ENCODE peak calls at places on chromosomes 11 and 22, in eight cellular contexts. U, Z, O, W, Q, J, T and N are unnamed samples.

GRCh38 chr11:35151241-35151640 is 12.3 kb downstream of the CD44 start:
- ATAC-seq in W (no peak), U (no peak), T (peak), O (no peak), J (no peak), Q (peak), Z (no peak), N (no peak)

GRCh38 chr22:38273135-38273761 is 438 bp upstream of the TMEM184B start:
- ATAC-seq in O (peak), W (peak), U (peak), Q (peak), T (peak), Z (no peak), J (no peak), N (no peak)

GRCh38 chr11:111069076-111069475 is 176.4 kb upstream of the POU2AF2 start:
- ATAC-seq in J (no peak), Q (no peak), O (peak), W (no peak), Z (no peak), T (no peak), U (no peak), N (no peak)

GRCh38 chr11:44065851-44066731 is at the start of gene ACCS:
- ATAC-seq in Q (peak), U (peak), W (peak), O (peak), T (peak), J (peak), Z (peak), N (peak)

GRCh38 chr11:121800704-121801516 is 315.1 kb downstream of the BLID start:
- ATAC-seq in Z (no peak), Q (no peak), J (no peak), W (peak), U (no peak), O (no peak), T (peak), N (no peak)

GRCh38 chr22:42792909-42793847 is 63.9 kb downstream of the ARFGAP3 start:
- ATAC-seq in O (peak), Z (no peak), U (no peak), J (no peak), T (peak), W (no peak), Q (no peak), N (peak)

GRCh38 chr22:17778412-17778976 is 4.2 kb upstream of the BID start:
- ATAC-seq in Z (no peak), Q (no peak), O (no peak), U (no peak), J (no peak), T (no peak), W (no peak), N (no peak)

GRCh38 chr11:60871378-60872061 is 4.2 kb downstream of the ZP1 start:
- ATAC-seq in J (no peak), Q (no peak), W (no peak), U (peak), O (peak), T (peak), Z (peak), N (no peak)

GRCh38 chr11:36341915-36342314 is 45.8 kb downstream of the PRR5L start:
- ATAC-seq in O (no peak), U (no peak), W (no peak), T (no peak), Z (no peak), J (no peak), Q (no peak), N (no peak)